ENCODE peak calls at places on chromosome 9, in seven cellular contexts. S, J, A, N, T, U and K are unnamed samples.

GRCh38 chr9:94168203-94169000 is 84.1 kb downstream of the PTPDC1 start:
- DNase-seq in S (no peak), J (no peak), A (no peak), N (no peak), T (no peak), U (no peak), K (no peak)

GRCh38 chr9:16653491-16654407 is 216.7 kb downstream of the BNC2 start:
- DNase-seq in S (no peak), J (no peak), A (no peak), N (no peak), T (no peak), U (no peak), K (no peak)

GRCh38 chr9:91192379-91192775 is 169.3 kb downstream of the AUH start:
- DNase-seq in S (no peak), J (no peak), A (peak; percentile 62), N (no peak), T (no peak), U (no peak), K (no peak)

GRCh38 chr9:115733318-115733717 is 420.3 kb upstream of the PAPPA start:
- DNase-seq in S (no peak), J (no peak), A (no peak), N (peak; percentile 18), T (no peak), U (no peak), K (no peak)

GRCh38 chr9:73219985-73220626 is 68.4 kb downstream of the ANXA1 start:
- DNase-seq in S (peak; percentile 46), J (peak; percentile 28), A (no peak), N (peak; percentile 34), T (no peak), U (peak; percentile 32), K (no peak)

GRCh38 chr9:76369583-76369982 is 24.6 kb downstream of the RFK start:
- DNase-seq in S (peak; percentile 59), J (peak; percentile 80), A (peak; percentile 86), N (peak; percentile 49), T (peak; percentile 88), U (no peak), K (no peak)

GRCh38 chr9:75130621-75131020 is 42.3 kb downstream of the OSTF1 start:
- DNase-seq in S (no peak), J (no peak), A (no peak), N (no peak), T (no peak), U (no peak), K (no peak)

GRCh38 chr9:92961627-92962302 is 14.4 kb downstream of the FGD3 start:
- DNase-seq in S (peak; percentile 53), J (no peak), A (peak; percentile 10), N (no peak), T (no peak), U (no peak), K (no peak)

GRCh38 chr9:128107971-128108783 is 19.4 kb downstream of the PTGES2 start:
- DNase-seq in S (no peak), J (no peak), A (no peak), N (no peak), T (no peak), U (no peak), K (no peak)

GRCh38 chr9:2228641-2229040 is 213.5 kb downstream of the SMARCA2 start:
- DNase-seq in S (no peak), J (no peak), A (no peak), N (no peak), T (no peak), U (no peak), K (no peak)

GRCh38 chr9:2227468-2227867 is 212.3 kb downstream of the SMARCA2 start:
- DNase-seq in S (no peak), J (no peak), A (no peak), N (no peak), T (no peak), U (no peak), K (no peak)

GRCh38 chr9:2229109-2229733 is 214.1 kb downstream of the SMARCA2 start:
- DNase-seq in S (peak; percentile 41), J (no peak), A (peak; percentile 63), N (no peak), T (peak; percentile 66), U (no peak), K (no peak)

GRCh38 chr9:2230362-2230761 is 215.2 kb downstream of the SMARCA2 start:
- DNase-seq in S (no peak), J (no peak), A (peak; percentile 33), N (no peak), T (no peak), U (no peak), K (no peak)

GRCh38 chr9:2228132-2228531 is 213.0 kb downstream of the SMARCA2 start:
- DNase-seq in S (peak; percentile 41), J (no peak), A (peak; percentile 73), N (no peak), T (no peak), U (no peak), K (peak; percentile 8)
- TF ChIP-seq CTCF in S (peak; percentile 31), J (peak; percentile 59), A (peak; percentile 96), N (peak; percentile 60), T (peak; percentile 24), U (no peak), K (peak; percentile 52)

GRCh38 chr9:136242248-136242647 is 3.4 kb downstream of the QSOX2 start:
- DNase-seq in S (no peak), J (no peak), A (no peak), N (no peak), T (no peak), U (no peak), K (no peak)
- H3K4me3 ChIP-seq in S (no peak overlapping the region), J (no peak overlapping the region), A (peak overlapping the region; percentile 98), N (no peak overlapping the region), T (no peak overlapping the region), U (no peak overlapping the region), K (no peak overlapping the region)

DNA sequence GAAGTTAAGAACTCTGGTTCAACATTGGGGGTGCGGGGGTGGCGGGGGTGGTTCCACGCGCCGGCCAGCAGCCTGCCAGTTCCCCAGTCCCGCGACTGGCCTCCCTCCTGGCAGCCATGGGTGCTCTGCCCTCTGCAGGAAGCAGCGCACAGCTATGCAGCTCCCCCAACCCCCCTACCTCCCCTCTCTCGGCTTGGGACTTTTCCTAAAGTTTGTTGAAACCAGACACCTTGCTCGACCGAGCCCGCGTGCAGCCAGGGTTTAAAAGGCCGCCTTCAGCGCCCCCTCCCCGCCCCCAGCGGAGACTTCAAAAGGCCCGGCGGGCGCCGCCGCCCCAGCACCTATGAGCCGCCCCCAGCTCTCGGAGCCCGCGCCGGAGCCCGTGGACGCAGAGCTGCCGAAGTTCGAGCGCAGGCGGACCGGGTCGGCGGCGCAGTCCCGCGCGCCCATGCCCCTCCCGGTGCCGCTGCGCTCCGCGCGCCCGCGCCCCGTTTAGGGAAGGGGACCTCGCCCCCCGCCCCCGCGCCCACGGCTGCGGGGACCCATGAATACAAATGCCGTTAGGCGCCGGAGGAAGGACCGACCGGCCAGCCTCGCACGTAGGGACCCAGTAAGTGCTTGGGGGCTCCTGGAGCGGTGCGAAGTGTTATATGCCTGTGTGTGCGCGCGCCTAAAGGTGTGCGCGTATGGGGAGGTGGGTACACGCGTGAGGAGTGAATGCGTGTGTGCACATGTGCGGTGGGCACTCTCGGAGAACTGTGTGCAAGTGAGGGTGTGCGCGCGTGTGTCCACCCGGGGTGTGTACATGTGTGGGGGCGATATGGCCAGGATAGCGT is 1.4 kb upstream of the COL27A1 start:
- DNase-seq in S (no peak), J (no peak), A (no peak), N (no peak), T (no peak), U (no peak), K (no peak)
- TF ChIP-seq CTCF in S (no peak), J (peak; percentile 78), A (no peak), N (peak; percentile 66), T (no peak), U (no peak), K (no peak)

GRCh38 chr9:22054529-22054928 is 45.4 kb upstream of the CDKN2B start:
- DNase-seq in S (no peak), J (no peak), A (no peak), N (no peak), T (no peak), U (no peak), K (no peak)

GRCh38 chr9:22055090-22055489 is 46.0 kb upstream of the CDKN2B start:
- DNase-seq in S (no peak), J (no peak), A (no peak), N (no peak), T (no peak), U (no peak), K (no peak)

GRCh38 chr9:22054076-22054475 is 45.0 kb upstream of the CDKN2B start:
- DNase-seq in S (no peak), J (no peak), A (no peak), N (peak; percentile 76), T (no peak), U (no peak), K (no peak)

GRCh38 chr9:22052376-22052945 is 43.4 kb upstream of the CDKN2B start:
- DNase-seq in S (peak; percentile 27), J (peak; percentile 99), A (no peak), N (peak; percentile 99), T (peak; percentile 87), U (no peak), K (no peak)

DNA sequence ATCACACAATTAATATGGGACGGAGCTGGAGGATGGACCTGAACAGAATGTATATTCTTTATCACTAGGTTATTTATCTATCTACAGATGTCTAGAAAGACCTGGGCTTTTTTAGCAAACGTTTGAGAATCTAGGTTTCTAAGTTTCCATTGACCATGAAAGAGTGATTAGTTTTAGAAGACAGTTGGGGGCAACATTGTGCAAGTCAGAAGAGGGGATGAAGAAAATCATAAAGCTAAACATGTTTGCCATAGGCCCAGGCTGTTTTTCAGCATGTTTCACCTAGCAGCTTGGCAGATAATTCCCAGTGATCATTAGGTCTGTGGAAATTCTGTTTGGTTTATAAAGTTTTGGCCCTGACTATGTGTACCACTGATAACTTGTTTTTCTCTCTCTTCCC is 44.1 kb upstream of the CDKN2B start:
- DNase-seq in S (no peak), J (no peak), A (no peak), N (peak; percentile 21), T (no peak), U (no peak), K (no peak)
- H3K4me3 ChIP-seq in S (no peak overlapping the region), J (no peak overlapping the region), A (no peak overlapping the region), N (no peak overlapping the region), T (no peak overlapping the region), U (no peak overlapping the region), K (no peak overlapping the region)

DNA sequence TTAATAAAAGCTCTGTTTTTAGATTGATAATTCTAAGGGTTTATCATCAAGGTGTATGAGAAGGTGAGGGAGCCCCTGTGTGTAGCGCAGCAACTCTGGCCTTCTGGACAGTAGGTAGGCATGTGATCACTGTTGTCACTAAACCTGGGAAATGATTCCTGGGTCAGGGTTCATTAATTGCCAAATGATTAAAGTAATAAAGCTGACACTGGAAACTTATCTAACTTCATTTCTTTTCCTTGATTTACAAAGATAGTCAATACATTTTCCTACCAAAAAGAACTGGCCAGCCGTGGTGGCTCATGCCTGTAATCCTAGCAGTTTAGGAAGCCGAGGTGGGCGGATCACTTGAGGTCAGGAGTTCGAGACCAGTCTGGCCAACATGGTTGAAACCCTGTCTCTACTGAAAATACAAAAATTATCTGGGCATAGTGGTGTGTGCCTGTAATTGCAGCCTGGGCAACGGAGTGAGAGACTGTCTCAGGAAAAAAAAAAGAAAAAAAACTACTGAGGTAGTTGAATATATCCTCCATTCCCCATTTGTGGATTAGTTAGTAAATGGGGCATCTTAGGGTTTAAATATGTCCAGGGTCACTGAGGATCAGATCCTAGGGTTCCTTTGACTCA is 2.4 kb downstream of the EHMT1 start:
- DNase-seq in S (no peak), J (no peak), A (peak; percentile 58), N (peak; percentile 41), T (no peak), U (no peak), K (no peak)
- TF ChIP-seq CTCF in S (peak; percentile 12), J (peak; percentile 25), A (peak; percentile 71), N (peak; percentile 53), T (peak; percentile 61), U (no peak), K (peak; percentile 14)